ENCODE peak calls at places on chromosome 7, in seven cellular contexts. B, X, H, U, S, Q and D are unnamed samples.

GRCh38 chr7:28754027-28754426 is 204.1 kb downstream of the TRIL start:
- DNase-seq in B (peak; percentile 85), X (peak; percentile 49), H (no peak), U (peak; percentile 11), S (no peak), Q (no peak), D (no peak)

GRCh38 chr7:84876036-84876821 is 310.6 kb downstream of the SEMA3D start:
- DNase-seq in B (no peak), X (no peak), H (no peak), U (no peak), S (no peak), Q (no peak), D (no peak)

GRCh38 chr7:104650991-104651680 is 322.7 kb downstream of the LHFPL3 start:
- DNase-seq in B (no peak), X (no peak), H (no peak), U (no peak), S (no peak), Q (no peak), D (no peak)

GRCh38 chr7:30470783-30471182 is 7.8 kb downstream of the NOD1 start:
- DNase-seq in B (peak; percentile 88), X (peak; percentile 91), H (peak; percentile 76), U (peak; percentile 16), S (no peak), Q (no peak), D (peak; percentile 77)

GRCh38 chr7:76054129-76055120 is 6.5 kb downstream of the MDH2 start:
- DNase-seq in B (peak; percentile 77), X (peak; percentile 31), H (no peak), U (peak; percentile 79), S (no peak), Q (no peak), D (no peak)

GRCh38 chr7:26329520-26330269 is 38.0 kb downstream of the SNX10 start:
- DNase-seq in B (no peak), X (no peak), H (peak; percentile 32), U (no peak), S (no peak), Q (no peak), D (no peak)

GRCh38 chr7:19713676-19714075 is 4.8 kb upstream of the POLR1F start:
- DNase-seq in B (peak; percentile 45), X (peak; percentile 62), H (no peak), U (peak; percentile 82), S (peak; percentile 11), Q (peak; percentile 44), D (no peak)

GRCh38 chr7:17913250-17913649 is 27.0 kb downstream of the SNX13 start:
- DNase-seq in B (no peak), X (no peak), H (no peak), U (no peak), S (no peak), Q (no peak), D (no peak)

GRCh38 chr7:247636-248035 is 42.3 kb upstream of the FOXL3 start:
- DNase-seq in B (no peak), X (no peak), H (no peak), U (no peak), S (no peak), Q (no peak), D (no peak)

GRCh38 chr7:64667311-64667710 is 1.4 kb downstream of the ZNF107 start:
- DNase-seq in B (no peak), X (no peak), H (no peak), U (no peak), S (no peak), Q (no peak), D (no peak)

GRCh38 chr7:8146156-8146555 is 115.8 kb downstream of the ICA1 start:
- DNase-seq in B (no peak), X (no peak), H (no peak), U (no peak), S (no peak), Q (no peak), D (no peak)

GRCh38 chr7:28433604-28434254 is 21.4 kb downstream of the CREB5 start:
- DNase-seq in B (peak; percentile 52), X (peak; percentile 74), H (peak; percentile 23), U (peak; percentile 16), S (no peak), Q (no peak), D (no peak)

GRCh38 chr7:55622241-55622835 is 50.0 kb upstream of the VOPP1 start:
- DNase-seq in B (no peak), X (no peak), H (no peak), U (no peak), S (no peak), Q (no peak), D (no peak)

GRCh38 chr7:50155755-50156154 is 62.7 kb upstream of the ZPBP start:
- DNase-seq in B (no peak), X (no peak), H (no peak), U (no peak), S (no peak), Q (no peak), D (no peak)

GRCh38 chr7:11168622-11169170 is 195.0 kb downstream of the PHF14 start:
- DNase-seq in B (no peak), X (no peak), H (no peak), U (no peak), S (no peak), Q (no peak), D (no peak)

GRCh38 chr7:45000096-45001032 is at the start of gene CCM2:
- DNase-seq in B (peak; percentile 32), X (peak; percentile 72), H (peak; percentile 70), U (peak; percentile 40), S (no peak), Q (no peak), D (peak; percentile 78)

GRCh38 chr7:92547579-92547978 is 19.0 kb downstream of the RBM48 start:
- DNase-seq in B (no peak), X (no peak), H (peak; percentile 46), U (no peak), S (no peak), Q (no peak), D (no peak)

GRCh38 chr7:35817930-35818329 is 17.1 kb downstream of the SEPTIN7 start:
- DNase-seq in B (no peak), X (no peak), H (no peak), U (no peak), S (no peak), Q (no peak), D (no peak)

GRCh38 chr7:108684629-108685028 is 115.0 kb downstream of the DNAJB9 start:
- DNase-seq in B (no peak), X (peak; percentile 25), H (no peak), U (peak; percentile 58), S (no peak), Q (no peak), D (no peak)

GRCh38 chr7:144408116-144408515 is 4.6 kb upstream of the NOBOX start:
- DNase-seq in B (no peak), X (no peak), H (no peak), U (no peak), S (no peak), Q (no peak), D (no peak)

GRCh38 chr7:43727003-43727402 is 2.3 kb downstream of the COA1 start:
- DNase-seq in B (no peak), X (no peak), H (no peak), U (no peak), S (no peak), Q (no peak), D (no peak)

GRCh38 chr7:95395755-95396135 is 430 bp downstream of the PON3 start:
- DNase-seq in B (no peak), X (no peak), H (no peak), U (no peak), S (no peak), Q (no peak), D (no peak)

GRCh38 chr7:147775564-147775963 is 815.0 kb upstream of the C7orf33 start:
- DNase-seq in B (no peak), X (no peak), H (no peak), U (no peak), S (peak; percentile 16), Q (no peak), D (no peak)

GRCh38 chr7:149598721-149599308 is 101.2 kb upstream of the ZNF746 start:
- DNase-seq in B (peak; percentile 38), X (peak; percentile 52), H (no peak), U (peak; percentile 69), S (peak; percentile 38), Q (no peak), D (no peak)

DNA sequence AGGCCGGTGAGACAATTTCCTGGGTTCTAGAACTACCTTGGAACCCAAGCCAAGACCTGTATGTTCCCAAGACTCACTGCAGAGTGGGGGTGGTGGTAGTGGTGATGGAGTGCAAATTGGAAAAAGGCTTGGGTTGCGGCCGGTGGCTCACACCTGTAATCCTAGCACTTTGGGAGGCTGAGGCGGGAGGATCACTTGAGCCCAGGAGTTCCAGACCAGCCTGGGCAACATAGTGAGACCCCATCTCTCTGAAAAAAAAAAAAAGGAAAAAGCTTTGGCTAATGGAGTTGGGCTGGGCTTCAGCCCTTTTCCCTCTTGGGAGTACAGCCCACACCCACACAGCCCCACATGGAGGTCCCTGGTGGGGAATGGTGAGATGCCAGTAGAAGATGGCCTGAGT is 4.1 kb downstream of the AP4M1 start:
- DNase-seq in B (no peak), X (no peak), H (no peak), U (no peak), S (no peak), Q (no peak), D (no peak)
- H3K36me3 ChIP-seq in B (peaks cover 50% of the 10 kb centered on the region), X (peaks cover 21% of the 10 kb centered on the region), H (no peaks in the 10 kb centered on the region), U (no peaks in the 10 kb centered on the region), S (peaks cover 82% of the 10 kb centered on the region), Q (no peaks in the 10 kb centered on the region), D (peaks cover 62% of the 10 kb centered on the region)

GRCh38 chr7:140605337-140605736 is 35.3 kb downstream of the DENND2A start:
- DNase-seq in B (peak; percentile 96), X (no peak), H (no peak), U (peak; percentile 85), S (no peak), Q (no peak), D (no peak)
- TF ChIP-seq CTCF in B (peak; percentile 40), X (no peak), H (no peak), U (peak; percentile 29), S (no peak), Q (no peak), D (no peak)

GRCh38 chr7:157752832-157753291 is 416.1 kb downstream of the DNAJB6 start:
- DNase-seq in B (no peak), X (peak; percentile 20), H (no peak), U (no peak), S (no peak), Q (no peak), D (no peak)
- H3K27me3 ChIP-seq in B (no peaks in the 10 kb centered on the region), X (no peaks in the 10 kb centered on the region), H (no peaks in the 10 kb centered on the region), U (no peaks in the 10 kb centered on the region), S (no peaks in the 10 kb centered on the region), Q (no peaks in the 10 kb centered on the region), D (no peaks in the 10 kb centered on the region)

DNA sequence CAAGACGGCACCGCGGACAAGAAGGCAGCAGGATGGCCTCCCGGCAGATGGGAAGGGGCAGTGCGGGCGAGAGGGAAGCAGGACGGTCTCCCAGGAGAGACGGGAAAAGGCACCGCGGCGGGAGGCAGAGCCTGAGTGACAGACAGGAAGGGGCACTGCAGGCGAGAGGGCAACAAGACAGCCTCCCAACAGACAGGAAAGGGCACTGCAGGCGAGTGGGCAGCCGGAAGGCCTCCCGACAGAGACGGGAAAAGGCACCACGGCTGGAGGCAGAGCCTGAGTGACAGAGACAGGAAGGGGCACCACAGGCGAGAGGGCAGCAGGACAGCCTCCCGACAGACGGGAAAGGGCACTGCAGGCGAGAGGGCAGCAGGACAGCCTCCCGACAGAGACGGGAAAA is 32.6 kb downstream of the ESYT2 start:
- DNase-seq in B (no peak), X (no peak), H (no peak), U (no peak), S (no peak), Q (no peak), D (no peak)
- H3K36me3 ChIP-seq in B (peaks cover 24% of the 10 kb centered on the region), X (peaks cover 3% of the 10 kb centered on the region), H (peaks cover 15% of the 10 kb centered on the region), U (peaks cover 18% of the 10 kb centered on the region), S (peaks cover 6% of the 10 kb centered on the region), Q (peaks cover 43% of the 10 kb centered on the region), D (peaks cover 45% of the 10 kb centered on the region)